ENCODE peak calls at places on chromosomes 16 and 17, in six cellular contexts. H, Z, D, F, K and E are unnamed samples.

GRCh38 chr16:74749291-74750055 is 25.1 kb downstream of the FA2H start:
- DNase-seq in Z (no peak), H (no peak), K (peak), D (no peak), F (no peak), E (no peak)

GRCh38 chr17:10384175-10384574 is 11.4 kb upstream of the MYH13 start:
- DNase-seq in F (no peak), K (peak), H (no peak), Z (no peak), D (no peak), E (no peak)

GRCh38 chr16:76729525-76729924 is 452.3 kb downstream of the CNTNAP4 start:
- DNase-seq in F (peak), K (peak), D (no peak), H (no peak), Z (no peak), E (no peak)

GRCh38 chr16:26721290-26721689 is 345.4 kb upstream of the C16orf82 start:
- DNase-seq in H (no peak), D (no peak), F (no peak), Z (no peak), K (no peak), E (no peak)

GRCh38 chr17:56185905-56186783 is 32.9 kb downstream of the ANKFN1 start:
- DNase-seq in K (no peak), D (no peak), F (peak), H (peak), Z (no peak), E (no peak)

GRCh38 chr16:16036359-16036792 is 87.0 kb downstream of the ABCC1 start:
- DNase-seq in H (no peak), Z (no peak), F (no peak), K (no peak), D (no peak), E (no peak)

GRCh38 chr16:48526058-48526957 is 83.7 kb downstream of the N4BP1 start:
- DNase-seq in Z (no peak), K (peak), H (no peak), F (peak), D (peak), E (peak)

GRCh38 chr17:70407501-70407900 is 238.2 kb downstream of the KCNJ2 start:
- DNase-seq in D (no peak), H (no peak), F (no peak), K (no peak), Z (no peak), E (no peak)

GRCh38 chr16:896261-897199 is 74.3 kb downstream of the LMF1 start:
- DNase-seq in D (no peak), Z (no peak), F (no peak), K (no peak), H (no peak), E (no peak)

GRCh38 chr17:38868095-38868967 is 1.5 kb upstream of the LASP1 start:
- DNase-seq in Z (peak), H (no peak), K (peak), D (peak), F (no peak), E (peak)

GRCh38 chr17:78883090-78883532 is 19.9 kb downstream of the CEP295NL start:
- DNase-seq in K (no peak), H (no peak), F (peak), Z (peak), D (peak), E (peak)

GRCh38 chr16:64121473-64121872 is 1000.4 kb downstream of the CDH11 start:
- DNase-seq in Z (no peak), D (no peak), F (peak), H (peak), K (no peak), E (no peak)

GRCh38 chr16:89009343-89010209 is 32.6 kb upstream of the CBFA2T3 start:
- DNase-seq in Z (no peak), K (peak), F (peak), D (peak), H (no peak), E (no peak)

GRCh38 chr17:78532922-78533640 is 44.1 kb downstream of the DNAH17 start:
- DNase-seq in K (peak), H (no peak), F (peak), Z (no peak), D (no peak), E (no peak)

GRCh38 chr17:37610971-37611370 is 1.8 kb upstream of the SYNRG start:
- DNase-seq in K (no peak), F (no peak), Z (no peak), H (no peak), D (no peak), E (no peak)

GRCh38 chr17:82664701-82665182 is 16.5 kb upstream of the WDR45B start:
- DNase-seq in Z (no peak), K (no peak), D (no peak), H (no peak), F (no peak), E (no peak)

GRCh38 chr17:57955183-57955952 is at the start of gene CUEDC1:
- DNase-seq in F (peak), D (peak), H (no peak), Z (peak), K (peak), E (peak)
- TF ChIP-seq CTCF in F (no peak), D (peak), H (peak), Z (peak), K (peak), E (peak)

DNA sequence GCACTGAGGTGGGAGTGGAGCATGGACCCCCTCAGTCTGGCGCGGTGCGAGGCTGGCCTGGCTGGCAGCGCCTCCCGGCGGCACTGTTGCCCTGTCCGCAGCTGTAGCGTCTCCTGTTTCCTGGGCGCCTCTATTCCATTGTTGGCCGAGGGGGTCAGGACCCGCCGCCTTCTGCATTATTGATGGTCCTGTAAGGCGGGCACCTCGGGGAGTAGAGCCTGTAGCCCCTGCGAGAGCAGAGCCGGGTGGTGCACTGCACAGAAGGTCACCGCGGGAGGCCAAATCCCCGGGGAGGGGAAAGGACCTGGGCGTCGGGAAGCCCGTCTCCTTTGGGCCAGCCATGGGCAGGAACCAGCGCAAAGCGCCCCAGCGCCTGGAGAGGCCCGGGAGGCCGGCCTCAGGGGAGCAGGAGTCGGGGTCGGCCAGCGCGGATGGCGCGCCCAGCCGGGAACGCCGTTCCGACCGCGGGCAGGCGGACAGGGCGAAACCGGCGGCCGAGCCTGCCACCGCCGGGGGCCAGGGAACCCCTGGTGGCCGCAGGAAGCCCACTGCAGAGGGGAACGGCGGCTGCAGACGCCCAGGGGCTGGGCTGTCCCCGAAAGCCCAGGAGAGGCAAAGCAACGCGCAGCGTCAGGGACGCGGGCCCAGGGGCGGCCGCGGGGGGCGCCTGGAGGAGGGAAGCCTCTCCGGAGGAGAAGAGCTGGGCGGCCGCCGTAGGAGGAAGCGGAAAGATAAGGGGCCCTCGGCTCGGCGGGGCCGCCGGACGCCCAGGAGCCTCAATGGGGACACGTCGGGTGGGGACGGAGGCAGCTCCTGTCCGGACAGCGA is at the start of gene MYO15B:
- DNase-seq in H (no peak), Z (peak), K (peak), F (no peak), D (no peak), E (no peak)
- H3K27ac ChIP-seq in H (no peak), Z (peak), K (no peak), F (no peak), D (peak), E (peak)

GRCh38 chr17:44093231-44093900 is 22.8 kb downstream of the G6PC3 start:
- DNase-seq in Z (no peak), K (no peak), H (no peak), D (no peak), F (no peak), E (no peak)
- H3K4me3 ChIP-seq in Z (no peak), K (no peak), H (no peak), D (no peak), F (no peak), E (no peak)

DNA sequence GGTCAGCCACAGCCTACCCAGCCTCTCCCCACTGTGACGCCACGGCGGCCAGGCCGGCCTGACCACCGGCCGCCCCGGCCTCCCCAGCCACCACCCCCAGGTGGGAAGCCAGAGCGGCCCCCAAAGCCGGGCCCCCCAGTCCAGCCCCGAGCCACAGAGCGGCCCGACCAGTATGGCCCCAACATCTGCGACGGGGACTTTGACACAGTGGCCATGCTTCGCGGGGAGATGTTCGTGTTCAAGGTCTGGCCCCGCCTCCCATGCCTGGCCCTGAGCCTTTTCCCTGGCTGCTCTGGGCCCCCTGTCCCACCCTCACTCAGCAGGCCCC is 16.0 kb downstream of the MMP15 start:
- DNase-seq in D (no peak), H (no peak), F (no peak), Z (no peak), K (no peak), E (no peak)
- TF ChIP-seq CTCF in D (no peak), H (no peak), F (no peak), Z (no peak), K (no peak), E (no peak)

GRCh38 chr17:40032322-40033320 is 17.4 kb downstream of the CSF3 start:
- DNase-seq in Z (peak), D (no peak), F (no peak), H (no peak), K (peak), E (no peak)
- H3K27ac ChIP-seq in Z (no peak), D (no peak), F (no peak), H (no peak), K (no peak), E (no peak)

GRCh38 chr17:57366558-57367351 is 110.4 kb downstream of the MSI2 start:
- DNase-seq in K (no peak), F (peak), Z (no peak), D (no peak), H (no peak), E (no peak)
- H3K4me3 ChIP-seq in K (no peak), F (no peak), Z (no peak), D (no peak), H (no peak), E (no peak)

DNA sequence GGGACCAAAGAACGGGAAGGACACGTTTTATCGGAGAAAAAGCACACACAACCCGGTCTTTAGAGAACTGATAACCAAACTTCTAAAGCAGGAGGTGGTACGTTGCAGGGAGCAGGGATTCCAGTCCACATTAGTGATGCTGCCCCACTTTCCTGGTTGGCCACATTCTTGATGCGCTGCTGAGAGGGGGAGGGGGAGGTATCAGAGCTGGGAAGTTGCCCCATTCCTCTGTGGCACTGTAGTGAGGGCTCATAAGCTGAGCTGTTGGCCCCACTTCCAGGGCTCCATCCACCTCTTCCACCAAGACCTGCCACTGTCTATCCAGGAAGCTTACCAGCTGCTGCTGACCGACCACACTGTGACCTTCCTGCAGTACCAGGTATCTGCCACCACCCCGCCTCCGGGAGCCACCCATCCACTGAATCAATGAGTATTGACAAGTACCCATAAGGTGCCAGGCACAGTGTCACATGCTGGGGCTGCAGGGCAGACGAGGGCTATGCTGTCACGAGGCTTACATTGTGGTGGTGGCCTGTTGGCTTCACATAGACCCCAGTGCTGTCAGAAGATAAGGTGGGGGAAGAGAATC is 1.0 kb downstream of the TSEN54 start:
- DNase-seq in H (no peak), F (peak), K (peak), D (no peak), Z (no peak), E (no peak)
- TF ChIP-seq CTCF in H (no peak), F (no peak), K (peak), D (no peak), Z (no peak), E (no peak)

GRCh38 chr17:74217036-74217725 is 3.8 kb downstream of the TTYH2 start:
- DNase-seq in K (no peak), Z (no peak), H (no peak), F (no peak), D (no peak), E (no peak)

GRCh38 chr17:74216505-74216904 is 3.1 kb downstream of the TTYH2 start:
- DNase-seq in H (no peak), F (no peak), Z (no peak), K (no peak), D (no peak), E (no peak)

GRCh38 chr17:74220966-74221814 is 7.8 kb downstream of the TTYH2 start:
- DNase-seq in D (no peak), H (no peak), K (no peak), F (no peak), Z (no peak), E (no peak)

GRCh38 chr17:74219576-74220133 is 6.3 kb downstream of the TTYH2 start:
- DNase-seq in D (no peak), H (no peak), K (no peak), F (no peak), Z (no peak), E (no peak)

DNA sequence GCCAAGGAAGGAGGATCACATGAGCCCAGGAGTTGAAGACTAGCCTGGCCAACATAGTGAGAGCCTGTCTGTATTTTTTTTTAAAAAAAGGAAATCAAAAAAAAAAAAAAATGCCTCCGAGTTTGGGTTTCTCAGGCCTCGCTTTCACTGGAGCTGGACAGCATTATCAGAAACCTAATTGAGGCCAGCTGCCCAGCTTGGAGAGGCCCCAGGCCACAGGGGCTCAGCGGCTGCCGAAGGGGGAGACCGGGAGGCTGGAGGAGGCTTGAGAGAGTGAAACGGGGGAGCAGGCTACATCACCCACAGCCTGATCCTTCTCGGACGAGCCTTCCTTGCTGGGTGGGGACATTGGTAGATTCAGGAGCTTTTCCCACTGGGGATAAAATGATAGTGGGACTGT is 5.1 kb downstream of the TTYH2 start:
- DNase-seq in D (no peak), F (no peak), K (no peak), H (no peak), Z (no peak), E (no peak)
- H3K27ac ChIP-seq in D (no peak), F (no peak), K (no peak), H (no peak), Z (no peak), E (no peak)